ENCODE peak calls at places on chromosomes 2 and 18, in seven cellular contexts. G is psoas muscle, B is HFFc6, Y is esophagus squamous epithelium, K is cardiac fibroblast, I is WTC11, N is GM20000. E is an unnamed sample.

GRCh38 chr2:6863792-6864191 is 1.9 kb downstream of the CMPK2 start:
- DNase-seq in G (peak), B (no peak), Y (no peak), K (no peak), I (no peak), N (no peak), E (no peak)

GRCh38 chr2:136363921-136364320 is 246.0 kb upstream of the CXCR4 start:
- DNase-seq in G (no peak), B (no peak), Y (no peak), K (peak), I (no peak), N (no peak), E (no peak)

GRCh38 chr2:187055463-187055862 is 206.5 kb upstream of the ZSWIM2 start:
- DNase-seq in G (peak), B (no peak), Y (no peak), K (peak), I (no peak), N (no peak), E (no peak)

GRCh38 chr18:29164993-29165599 is 988.2 kb upstream of the CDH2 start:
- DNase-seq in G (no peak), B (peak), Y (no peak), K (peak), I (no peak), N (no peak), E (no peak)

GRCh38 chr18:45198526-45198925 is 416.8 kb upstream of the SLC14A2 start:
- DNase-seq in G (no peak), B (no peak), Y (no peak), K (no peak), I (no peak), N (no peak), E (no peak)

GRCh38 chr18:23057096-23057495 is 78.2 kb upstream of the CABLES1 start:
- DNase-seq in G (no peak), B (no peak), Y (no peak), K (no peak), I (no peak), N (no peak), E (no peak)

GRCh38 chr2:181318504-181319280 is 138.5 kb upstream of the ITGA4 start:
- DNase-seq in G (no peak), B (no peak), Y (no peak), K (no peak), I (no peak), N (no peak), E (no peak)

GRCh38 chr18:22930089-22930713 is 2.9 kb upstream of the RBBP8 start:
- DNase-seq in G (peak), B (peak), Y (peak), K (peak), I (peak), N (peak), E (peak)

GRCh38 chr2:169095631-169096105 is 26.3 kb downstream of the DHRS9 start:
- DNase-seq in G (no peak), B (peak), Y (no peak), K (peak), I (no peak), N (no peak), E (no peak)

GRCh38 chr2:230777681-230778080 is 65.0 kb downstream of the CAB39 start:
- DNase-seq in G (no peak), B (peak), Y (no peak), K (peak), I (no peak), N (no peak), E (no peak)

GRCh38 chr2:31728406-31729064 is 147.8 kb upstream of the SRD5A2 start:
- DNase-seq in G (no peak), B (no peak), Y (no peak), K (no peak), I (no peak), N (no peak), E (no peak)

GRCh38 chr2:102258386-102259074 is 52.8 kb upstream of the IL1RL1 start:
- DNase-seq in G (no peak), B (peak), Y (no peak), K (peak), I (no peak), N (no peak), E (no peak)

GRCh38 chr2:230910546-230911135 is 14.4 kb downstream of the GPR55 start:
- DNase-seq in G (no peak), B (no peak), Y (no peak), K (no peak), I (no peak), N (no peak), E (no peak)

GRCh38 chr2:45612741-45613140 is 1.7 kb upstream of the SRBD1 start:
- DNase-seq in G (no peak), B (no peak), Y (no peak), K (peak), I (no peak), N (no peak), E (no peak)

GRCh38 chr18:29154758-29155725 is 978.1 kb upstream of the CDH2 start:
- DNase-seq in G (no peak), B (peak), Y (no peak), K (peak), I (no peak), N (no peak), E (no peak)

GRCh38 chr18:70295633-70296188 is 6.9 kb downstream of the SOCS6 start:
- DNase-seq in G (no peak), B (no peak), Y (no peak), K (no peak), I (no peak), N (no peak), E (no peak)

GRCh38 chr18:78156466-78156865 is 823.2 kb upstream of the SALL3 start:
- DNase-seq in G (no peak), B (no peak), Y (no peak), K (no peak), I (no peak), N (no peak), E (no peak)

GRCh38 chr18:68428026-68428425 is 286.9 kb downstream of the TMX3 start:
- DNase-seq in G (no peak), B (peak), Y (no peak), K (peak), I (no peak), N (no peak), E (no peak)

DNA sequence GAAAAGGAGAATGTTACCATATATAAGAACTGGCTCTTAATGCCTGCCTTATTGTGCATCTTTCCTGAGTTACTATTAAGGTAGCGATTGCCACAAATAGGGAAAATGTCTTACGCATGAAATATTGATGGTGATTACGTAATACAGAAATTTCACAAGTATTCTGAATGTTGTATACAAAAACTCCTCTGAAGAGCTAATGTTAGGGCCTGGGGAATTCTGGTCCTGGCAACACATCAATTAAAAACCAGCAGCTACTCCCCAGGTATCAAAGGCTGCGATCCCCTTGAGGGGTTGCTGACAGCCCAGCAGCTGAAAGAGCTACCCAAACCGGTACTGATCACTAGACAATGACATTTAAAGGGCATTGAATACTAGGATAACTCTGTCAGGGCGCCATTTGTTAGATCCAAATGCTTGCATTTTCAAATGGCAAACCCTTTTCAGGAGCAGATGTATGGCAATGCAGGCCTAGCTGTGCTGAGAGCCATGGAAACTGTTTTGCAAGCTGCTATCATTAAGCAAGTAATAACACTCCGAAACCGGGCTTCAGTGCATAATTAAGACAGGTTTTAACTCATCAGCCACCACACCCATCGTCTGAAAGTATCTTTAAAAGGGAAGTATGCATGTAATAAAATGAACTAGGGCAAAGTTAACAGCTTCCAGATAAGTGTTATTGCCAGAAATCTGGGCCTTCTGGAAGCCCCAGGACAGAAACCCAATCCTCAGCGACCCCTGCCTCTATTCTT is 78.4 kb downstream of the CLHC1 start:
- DNase-seq in G (no peak), B (no peak), Y (no peak), K (no peak), I (no peak), N (no peak), E (no peak)
- TF ChIP-seq CTCF in G (no peak), B (no peak), Y (no peak), K (no peak), I (no peak), N (no peak), E (no peak)

DNA sequence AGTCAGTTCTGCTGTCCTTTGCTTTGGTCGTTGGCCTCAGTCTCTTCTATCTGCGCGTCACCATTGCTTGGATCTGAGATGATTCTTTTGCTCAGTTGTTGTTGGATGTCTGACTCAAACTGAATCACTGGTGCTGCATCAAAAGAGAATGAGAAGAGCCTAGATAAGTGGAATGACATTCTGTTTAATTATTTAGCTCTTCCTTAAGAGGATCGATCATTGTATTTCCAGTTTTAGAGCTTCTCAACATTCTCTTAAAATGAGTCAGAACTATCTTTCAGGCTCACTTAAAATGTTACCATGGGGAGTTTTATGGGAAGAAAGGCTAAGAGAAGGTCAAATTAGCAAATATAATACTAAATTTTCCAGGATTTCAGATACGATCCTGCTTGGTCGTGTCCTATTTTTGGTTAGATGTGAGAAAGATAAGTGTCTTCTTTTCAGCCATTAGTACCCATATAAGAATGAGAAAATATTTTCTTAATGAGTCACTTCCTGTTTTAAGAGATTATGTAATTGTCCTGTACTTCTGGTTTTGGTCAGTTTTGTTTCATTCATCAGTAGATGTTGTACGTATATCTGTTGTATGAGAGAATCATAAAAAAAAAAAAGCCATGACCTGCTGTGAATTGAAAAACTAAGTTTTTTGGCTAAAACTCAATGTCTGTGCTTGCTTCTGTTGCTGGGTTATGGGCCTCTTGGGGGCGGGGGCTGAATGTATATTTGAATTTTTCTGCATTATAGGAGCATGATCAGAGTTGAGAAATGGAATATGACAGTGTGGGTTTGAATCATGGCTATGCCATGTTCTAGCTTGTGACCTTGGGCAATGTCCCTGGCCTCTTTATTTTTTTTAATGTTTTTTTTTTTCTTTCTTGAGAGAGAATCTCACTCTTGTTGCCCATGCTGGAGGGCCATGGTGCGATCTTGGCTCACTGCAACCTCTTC is 31.5 kb upstream of the CASP10 start:
- DNase-seq in G (no peak), B (peak), Y (no peak), K (peak), I (no peak), N (peak), E (no peak)
- TF ChIP-seq CTCF in G (no peak), B (no peak), Y (no peak), K (no peak), I (no peak), N (no peak), E (no peak)

GRCh38 chr2:108943067-108943350 is 46.0 kb downstream of the EDAR start:
- DNase-seq in G (no peak), B (no peak), Y (no peak), K (no peak), I (no peak), N (no peak), E (no peak)

GRCh38 chr2:108946442-108946841 is 42.6 kb downstream of the EDAR start:
- DNase-seq in G (no peak), B (no peak), Y (no peak), K (no peak), I (no peak), N (no peak), E (no peak)

GRCh38 chr2:108945969-108946368 is 43.1 kb downstream of the EDAR start:
- DNase-seq in G (no peak), B (no peak), Y (no peak), K (no peak), I (no peak), N (no peak), E (no peak)

GRCh38 chr2:108942231-108943066 is 46.6 kb downstream of the EDAR start:
- DNase-seq in G (no peak), B (no peak), Y (no peak), K (no peak), I (no peak), N (no peak), E (no peak)

GRCh38 chr2:108944601-108945241 is 44.3 kb downstream of the EDAR start:
- DNase-seq in G (no peak), B (no peak), Y (no peak), K (no peak), I (peak), N (no peak), E (no peak)
- TF ChIP-seq CTCF in G (no peak), B (peak), Y (no peak), K (no peak), I (no peak), N (no peak), E (no peak)

GRCh38 chr2:241224068-241224850 is 35.8 kb downstream of the ANO7 start:
- DNase-seq in G (peak), B (peak), Y (no peak), K (peak), I (no peak), N (no peak), E (peak)
- TF ChIP-seq CTCF in G (no peak), B (peak), Y (no peak), K (peak), I (no peak), N (no peak), E (no peak)

DNA sequence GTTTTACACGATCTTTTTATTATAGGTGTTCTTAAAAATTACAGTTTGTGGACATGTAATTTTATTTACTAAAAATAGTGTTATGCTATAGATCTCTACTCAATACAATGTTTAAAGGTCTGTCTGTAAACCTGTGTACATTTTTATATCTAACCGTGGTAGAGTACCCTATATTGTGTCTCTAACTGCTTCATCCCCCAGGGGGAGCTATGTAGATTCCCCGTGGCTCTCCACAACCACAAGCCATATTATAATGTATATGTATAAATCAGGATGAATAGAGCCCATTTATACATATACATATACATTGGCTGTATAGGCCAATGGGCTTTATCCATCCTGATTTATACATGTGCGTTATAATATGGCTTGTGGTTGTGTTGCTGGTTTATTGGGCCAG is 59.4 kb downstream of the ADAM23 start:
- DNase-seq in G (no peak), B (no peak), Y (no peak), K (no peak), I (no peak), N (no peak), E (no peak)
- TF ChIP-seq CTCF in G (no peak), B (no peak), Y (no peak), K (no peak), I (no peak), N (no peak), E (no peak)

GRCh38 chr2:175500255-175500654 is 318.7 kb upstream of the ATP5MC3 start:
- DNase-seq in G (no peak), B (no peak), Y (no peak), K (no peak), I (no peak), N (no peak), E (no peak)
- TF ChIP-seq CTCF in G (no peak), B (no peak), Y (no peak), K (no peak), I (no peak), N (no peak), E (no peak)

GRCh38 chr2:241257419-241258032 is 57.9 kb downstream of the HDLBP start:
- DNase-seq in G (no peak), B (no peak), Y (no peak), K (no peak), I (no peak), N (no peak), E (no peak)
- TF ChIP-seq CTCF in G (no peak), B (peak), Y (no peak), K (no peak), I (no peak), N (no peak), E (no peak)

GRCh38 chr2:108413731-108414130 is 35.3 kb upstream of the GCC2 start:
- DNase-seq in G (no peak), B (no peak), Y (no peak), K (no peak), I (no peak), N (no peak), E (no peak)

GRCh38 chr2:108418416-108418815 is 30.6 kb upstream of the GCC2 start:
- DNase-seq in G (no peak), B (no peak), Y (no peak), K (no peak), I (no peak), N (no peak), E (no peak)

GRCh38 chr2:108414945-108415344 is 34.1 kb upstream of the GCC2 start:
- DNase-seq in G (no peak), B (no peak), Y (no peak), K (no peak), I (no peak), N (no peak), E (no peak)

GRCh38 chr2:108414256-108414876 is 34.6 kb upstream of the GCC2 start:
- DNase-seq in G (no peak), B (peak), Y (no peak), K (no peak), I (no peak), N (no peak), E (no peak)

DNA sequence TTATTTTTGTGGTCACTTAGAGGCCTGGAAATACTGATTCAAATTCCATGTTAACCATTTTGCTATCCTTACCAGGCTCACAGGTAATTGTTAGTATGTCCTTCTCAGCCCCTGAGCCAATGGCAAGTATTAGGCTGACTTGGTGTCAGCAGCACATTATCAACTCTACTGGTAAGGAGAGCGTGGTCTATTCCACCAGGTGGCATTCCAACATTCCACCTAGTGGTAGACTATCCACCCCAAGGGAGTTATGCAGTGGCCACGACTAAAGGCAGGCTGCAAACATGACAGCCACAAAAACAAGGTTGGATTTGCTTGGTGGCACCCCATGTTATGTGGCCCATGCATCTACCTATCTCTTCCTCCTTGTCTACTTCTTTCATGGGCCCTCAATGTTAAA is 31.8 kb upstream of the GCC2 start:
- DNase-seq in G (no peak), B (no peak), Y (no peak), K (no peak), I (peak), N (no peak), E (no peak)
- TF ChIP-seq CTCF in G (no peak), B (peak), Y (no peak), K (no peak), I (no peak), N (no peak), E (no peak)

GRCh38 chr2:216064014-216064630 is 17.5 kb downstream of the PECR start:
- DNase-seq in G (no peak), B (no peak), Y (no peak), K (no peak), I (no peak), N (no peak), E (no peak)
- TF ChIP-seq CTCF in G (no peak), B (peak), Y (no peak), K (no peak), I (no peak), N (no peak), E (no peak)

E was measured in nephron progenitor cell.